ENCODE peak calls at places on chromosomes 6 and 20, in nine cellular contexts. B is NCI-H187; X is activated T-helper 1 cell treated with anti-CD3 and anti-CD28 coated beads, Interleukin-2, amount 50 U/mL, for 16 hours; D is non-pigmented ciliary epithelial cell; O is activated T-cell treated with anti-CD3 and anti-CD28 coated beads for 4 hours; H is epithelial cell of esophagus; A is stimulated activated CD8-positive, alpha-beta memory T cell treated with anti-CD3 and anti-CD28 coated beads, Interleukin-2, amount 100 ng/mL, for 48 hours; Q is lower lobe of right lung; M is Right ventricle myocardium superior. V is an unnamed sample.

GRCh38 chr6:25302677-25303128 is 23.5 kb downstream of the CARMIL1 start:
- DNase-seq in B (peak), O (no peak), X (no peak), D (no peak), A (no peak), H (peak), Q (no peak), M (no peak), V (peak)

GRCh38 chr6:36326351-36326995 is 10.2 kb downstream of the BNIP5 start:
- DNase-seq in M (no peak), A (no peak), H (no peak), O (no peak), Q (no peak), B (no peak), X (no peak), D (no peak), V (no peak)

GRCh38 chr6:44285552-44286284 is 15.5 kb downstream of the TMEM151B start:
- DNase-seq in M (no peak), O (no peak), Q (no peak), B (no peak), D (no peak), X (no peak), A (no peak), H (peak), V (no peak)

GRCh38 chr20:62315773-62316172 is 13.0 kb downstream of the ADRM1 start:
- DNase-seq in D (no peak), O (no peak), H (no peak), X (no peak), Q (no peak), M (no peak), A (no peak), B (no peak), V (no peak)

GRCh38 chr20:10549511-10549910 is 114.4 kb downstream of the SLX4IP start:
- DNase-seq in X (no peak), A (no peak), O (no peak), B (no peak), Q (no peak), D (no peak), H (no peak), M (no peak), V (no peak)

GRCh38 chr6:119510246-119510645 is 160.7 kb upstream of the MAN1A1 start:
- DNase-seq in D (no peak), M (no peak), X (no peak), B (no peak), Q (no peak), A (no peak), H (no peak), O (no peak), V (no peak)

GRCh38 chr6:3235486-3235885 is 8.0 kb upstream of the TUBB2B start:
- DNase-seq in A (no peak), Q (no peak), B (no peak), H (no peak), D (no peak), O (no peak), X (no peak), M (no peak), V (no peak)

GRCh38 chr20:43349841-43350240 is 107.9 kb upstream of the SRSF6 start:
- DNase-seq in X (no peak), H (no peak), A (no peak), D (no peak), O (no peak), B (no peak), M (no peak), Q (no peak), V (no peak)

GRCh38 chr20:31853481-31853880 is 8.1 kb upstream of the FOXS1 start:
- DNase-seq in Q (no peak), H (no peak), M (no peak), D (no peak), X (no peak), A (no peak), O (no peak), B (no peak), V (no peak)

GRCh38 chr6:136228811-136229210 is 21.3 kb downstream of the MTFR2 start:
- DNase-seq in H (no peak), Q (no peak), M (no peak), B (no peak), O (no peak), D (no peak), A (no peak), X (no peak), V (no peak)

GRCh38 chr6:123812621-123813020 is 9.0 kb downstream of the NKAIN2 start:
- DNase-seq in X (no peak), A (no peak), H (no peak), M (no peak), B (no peak), D (no peak), O (no peak), Q (no peak), V (no peak)

GRCh38 chr6:11625302-11625701 is 87.8 kb downstream of the TMEM170B start:
- DNase-seq in M (no peak), O (no peak), Q (no peak), A (no peak), X (no peak), B (no peak), D (no peak), H (no peak), V (no peak)

GRCh38 chr20:22821826-22822225 is 213.3 kb upstream of the SSTR4 start:
- DNase-seq in M (no peak), X (no peak), H (no peak), D (no peak), A (no peak), Q (no peak), O (no peak), B (no peak), V (no peak)

GRCh38 chr6:25332671-25333071 is 53.5 kb downstream of the CARMIL1 start:
- DNase-seq in M (no peak), X (no peak), A (no peak), B (no peak), O (no peak), H (no peak), Q (no peak), D (no peak), V (no peak)

GRCh38 chr20:24738981-24739633 is 210.0 kb upstream of the CST7 start:
- DNase-seq in A (no peak), X (no peak), Q (no peak), O (no peak), H (no peak), M (no peak), D (no peak), B (no peak), V (no peak)

GRCh38 chr6:157376706-157377230 is 4.2 kb upstream of the ZDHHC14 start:
- DNase-seq in D (no peak), M (no peak), Q (no peak), A (no peak), H (no peak), O (no peak), B (peak), X (no peak), V (no peak)

GRCh38 chr20:36384022-36384619 is 78.0 kb downstream of the DLGAP4 start:
- DNase-seq in B (no peak), X (no peak), H (peak), Q (no peak), O (no peak), A (peak), M (no peak), D (no peak), V (no peak)

GRCh38 chr6:24205020-24205492 is 79.0 kb downstream of the NRSN1 start:
- DNase-seq in O (no peak), H (peak), D (peak), A (no peak), B (no peak), X (no peak), M (no peak), Q (no peak), V (peak)

GRCh38 chr6:57217270-57217669 is 4.8 kb downstream of the RAB23 start:
- DNase-seq in D (no peak), A (no peak), B (no peak), O (no peak), H (no peak), M (no peak), Q (no peak), X (no peak), V (no peak)

GRCh38 chr6:93566285-93566684 is 146.9 kb upstream of the EPHA7 start:
- DNase-seq in D (no peak), Q (no peak), H (no peak), O (no peak), X (no peak), M (no peak), B (no peak), A (no peak), V (no peak)

GRCh38 chr6:71332012-71332411 is 43.4 kb downstream of the OGFRL1 start:
- DNase-seq in Q (no peak), D (no peak), O (no peak), M (no peak), A (no peak), X (no peak), B (no peak), H (no peak), V (no peak)

GRCh38 chr6:157982580-157983438 is 1.1 kb downstream of the SYNJ2 start:
- DNase-seq in H (no peak), X (no peak), A (no peak), D (no peak), M (no peak), Q (no peak), O (no peak), B (no peak), V (no peak)

GRCh38 chr6:143822584-143823024 is 20.5 kb upstream of the LTV1 start:
- DNase-seq in O (no peak), M (no peak), A (no peak), Q (no peak), D (peak), B (no peak), X (no peak), H (peak), V (no peak)

GRCh38 chr6:17851001-17851719 is 136.3 kb downstream of the KIF13A start:
- DNase-seq in O (no peak), A (no peak), X (no peak), B (no peak), M (no peak), Q (no peak), D (no peak), H (no peak), V (no peak)

GRCh38 chr6:112468359-112468758 is 121.2 kb downstream of the RFPL4B start:
- DNase-seq in B (no peak), D (no peak), X (no peak), O (no peak), H (peak), A (no peak), Q (no peak), M (no peak), V (peak)

GRCh38 chr20:59222239-59222981 is 58.8 kb downstream of the ZNF831 start:
- DNase-seq in Q (peak), B (peak), X (peak), A (peak), H (peak), D (peak), M (peak), O (peak), V (peak)

GRCh38 chr6:121055572-121056163 is 278.6 kb downstream of the TBC1D32 start:
- DNase-seq in Q (no peak), A (no peak), M (no peak), B (no peak), D (peak), O (no peak), H (peak), X (no peak), V (peak)

GRCh38 chr20:22536956-22537756 is 47.2 kb downstream of the FOXA2 start:
- DNase-seq in Q (no peak), A (no peak), M (no peak), X (no peak), O (no peak), B (no peak), H (no peak), D (no peak), V (no peak)

GRCh38 chr20:4135385-4136077 is 120.2 kb upstream of the RNF24 start:
- DNase-seq in B (no peak), M (no peak), X (no peak), D (peak), A (no peak), O (no peak), H (peak), Q (no peak), V (peak)